ENCODE peak calls at places on chromosomes 12 and 14, in seven cellular contexts. C is H1, Y is mesenchymal stem cell, L is IMR-90, B is neuronal stem cell, I is mesendoderm, E is trophoblast cell. X is an unnamed sample.

GRCh38 chr12:96247567-96247962 is 53.4 kb downstream of the ELK3 start:
- DNase-seq in C (no peak), Y (peak; percentile 51), L (peak; percentile 78), B (no peak), I (no peak), E (no peak), X (no peak)

GRCh38 chr12:68743416-68743815 is 2.6 kb upstream of the SLC35E3 start:
- DNase-seq in C (no peak), Y (no peak), L (no peak), B (no peak), I (no peak), E (no peak), X (no peak)

GRCh38 chr14:45089813-45090212 is 5.9 kb downstream of the PRPF39 start:
- DNase-seq in C (no peak), Y (no peak), L (peak; percentile 61), B (no peak), I (peak; percentile 8), E (no peak), X (no peak)

GRCh38 chr14:101103321-101103901 is 199.9 kb upstream of the RTL1 start:
- DNase-seq in C (no peak), Y (no peak), L (no peak), B (no peak), I (peak; percentile 52), E (no peak), X (no peak)

GRCh38 chr14:54535126-54535525 is 25.4 kb downstream of the CGRRF1 start:
- DNase-seq in C (no peak), Y (no peak), L (peak; percentile 10), B (no peak), I (no peak), E (no peak), X (no peak)

GRCh38 chr12:106342397-106343212 is 14.9 kb upstream of the POLR3B start:
- DNase-seq in C (no peak), Y (peak; percentile 83), L (peak; percentile 75), B (no peak), I (no peak), E (peak; percentile 4), X (no peak)

GRCh38 chr12:113988064-113988451 is 21.9 kb upstream of the RBM19 start:
- DNase-seq in C (no peak), Y (no peak), L (no peak), B (no peak), I (no peak), E (no peak), X (no peak)

GRCh38 chr14:56295743-56296142 is 177.5 kb downstream of the PELI2 start:
- DNase-seq in C (no peak), Y (no peak), L (no peak), B (no peak), I (no peak), E (no peak), X (no peak)

GRCh38 chr14:75662966-75663365 is 1.9 kb downstream of the TTLL5 start:
- DNase-seq in C (no peak), Y (peak; percentile 21), L (no peak), B (no peak), I (peak; percentile 15), E (no peak), X (no peak)

GRCh38 chr14:75660238-75660629 is 442 bp downstream of the ERG28 start:
- DNase-seq in C (no peak), Y (no peak), L (no peak), B (no peak), I (no peak), E (no peak), X (no peak)

GRCh38 chr14:75660630-75661498 is at the start of the genes ERG28 and TTLL5:
- DNase-seq in C (peak; percentile 98), Y (peak; percentile 99), L (peak; percentile 99), B (peak; percentile 97), I (peak; percentile 100), E (peak; percentile 99), X (peak; percentile 98)

GRCh38 chr14:75658957-75659356 is 1.7 kb downstream of the ERG28 start:
- DNase-seq in C (no peak), Y (no peak), L (no peak), B (no peak), I (no peak), E (no peak), X (no peak)

DNA sequence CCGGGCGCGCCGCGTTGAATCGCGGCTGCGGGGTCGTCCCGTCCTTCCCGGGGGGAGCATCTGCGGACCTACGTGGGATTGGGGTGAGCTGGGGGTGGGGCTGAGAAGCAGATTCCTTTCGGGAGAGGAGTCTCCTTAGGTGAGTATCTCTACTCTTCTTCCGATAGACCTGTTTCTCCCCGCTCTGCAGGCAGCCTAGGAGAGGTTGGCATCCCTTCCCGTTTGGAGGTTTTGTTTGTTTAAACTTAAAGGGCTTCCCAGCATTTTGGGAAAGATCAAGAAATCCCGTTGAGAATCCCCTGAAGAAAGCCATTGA is 411 bp downstream of the TTLL5 start:
- DNase-seq in C (no peak), Y (no peak), L (no peak), B (no peak), I (no peak), E (no peak), X (no peak)
- H2BK120ac ChIP-seq in C (no peak overlapping the region), Y (no peak overlapping the region), L (no peak overlapping the region), B (no peak overlapping the region), I (no peak overlapping the region), E (peak overlapping the region; percentile 89), X (no peak overlapping the region)

GRCh38 chr12:98123186-98123585 is 392.2 kb upstream of the TMPO start:
- DNase-seq in C (no peak), Y (no peak), L (no peak), B (no peak), I (no peak), E (no peak), X (no peak)
- H2BK120ac ChIP-seq in C (no peak overlapping the region), Y (no peak overlapping the region), L (no peak overlapping the region), B (no peak overlapping the region), I (no peak overlapping the region), E (no peak overlapping the region), X (no peak overlapping the region)

DNA sequence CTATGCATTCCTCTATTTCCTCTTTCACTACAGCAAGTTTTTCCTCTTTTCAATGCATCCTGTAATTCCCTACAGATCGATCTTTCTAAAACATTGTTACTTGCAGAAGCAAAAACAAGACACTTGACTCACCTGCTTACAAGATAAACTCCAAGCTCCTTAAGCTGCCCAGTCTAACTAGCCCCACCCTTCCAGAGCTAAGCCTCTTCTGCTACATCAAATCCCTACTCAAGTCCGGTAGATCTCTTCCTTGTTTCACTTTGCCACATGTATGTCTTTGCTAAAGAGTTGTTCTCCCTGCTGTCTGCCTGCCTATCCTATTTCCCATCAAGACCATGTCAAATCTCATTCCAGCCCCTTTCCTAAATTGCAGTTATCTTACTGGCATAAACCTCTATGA is 724.8 kb downstream of the C12orf50 start:
- DNase-seq in C (no peak), Y (no peak), L (no peak), B (no peak), I (no peak), E (no peak), X (no peak)
- H2BK120ac ChIP-seq in C (no peak overlapping the region), Y (no peak overlapping the region), L (no peak overlapping the region), B (no peak overlapping the region), I (no peak overlapping the region), E (no peak overlapping the region), X (no peak overlapping the region)

GRCh38 chr14:82431031-82431430 is 897.4 kb upstream of the SEL1L start:
- DNase-seq in C (no peak), Y (no peak), L (no peak), B (no peak), I (no peak), E (no peak), X (no peak)

GRCh38 chr14:82438416-82438815 is 904.8 kb upstream of the SEL1L start:
- DNase-seq in C (no peak), Y (no peak), L (no peak), B (no peak), I (no peak), E (no peak), X (no peak)

GRCh38 chr14:82432531-82432930 is 898.9 kb upstream of the SEL1L start:
- DNase-seq in C (no peak), Y (no peak), L (no peak), B (no peak), I (no peak), E (no peak), X (no peak)
- H2BK120ac ChIP-seq in C (no peak overlapping the region), Y (no peak overlapping the region), L (no peak overlapping the region), B (no peak overlapping the region), I (no peak overlapping the region), E (no peak overlapping the region), X (no peak overlapping the region)

X was measured in H9.